ENCODE peak calls at places on chromosomes 13 and 19, in six cellular contexts. Z, X, Y, D, J and B are unnamed samples.

GRCh38 chr13:28744091-28744536 is 25.3 kb upstream of the SLC46A3 start:
- DNase-seq in X (peak; percentile 91), D (peak; percentile 19), J (no peak), Z (no peak), Y (no peak), B (no peak)

GRCh38 chr19:37975071-37975470 is 68.1 kb downstream of the SIPA1L3 start:
- DNase-seq in Z (no peak), J (no peak), D (no peak), X (no peak), Y (no peak), B (no peak)

GRCh38 chr13:72694314-72694713 is 33.1 kb downstream of the MZT1 start:
- DNase-seq in Z (no peak), D (no peak), X (peak; percentile 21), J (no peak), Y (no peak), B (no peak)

GRCh38 chr13:20482275-20482761 is 43.3 kb downstream of the CRYL1 start:
- DNase-seq in D (peak; percentile 26), Y (no peak), Z (no peak), X (peak; percentile 58), J (no peak), B (no peak)

GRCh38 chr13:99988469-99989375 is 7.1 kb downstream of the ZIC2 start:
- DNase-seq in J (no peak), D (no peak), Z (no peak), Y (no peak), X (peak; percentile 77), B (no peak)

GRCh38 chr19:37519890-37520289 is 13.2 kb downstream of the ZNF793 start:
- DNase-seq in Y (no peak), Z (no peak), D (no peak), X (peak; percentile 14), J (no peak), B (no peak)

GRCh38 chr19:3525052-3525451 is 13.9 kb upstream of the TEKTIP1 start:
- DNase-seq in D (no peak), Y (no peak), J (no peak), Z (peak; percentile 65), X (no peak), B (no peak)

GRCh38 chr13:79779761-79780160 is 298.8 kb downstream of the NDFIP2 start:
- DNase-seq in Y (no peak), D (peak; percentile 42), J (no peak), Z (no peak), X (peak; percentile 72), B (no peak)

GRCh38 chr13:82672248-82672647 is 1210.0 kb downstream of the SLITRK1 start:
- DNase-seq in J (no peak), Z (no peak), D (no peak), X (no peak), Y (no peak), B (no peak)

GRCh38 chr13:110563463-110563774 is 1.9 kb upstream of the RAB20 start:
- DNase-seq in J (no peak), Z (no peak), X (no peak), Y (no peak), D (no peak), B (no peak)

GRCh38 chr19:38392707-38393308 is 4.3 kb downstream of the SPRED3 start:
- DNase-seq in Y (no peak), Z (no peak), J (no peak), D (no peak), X (peak; percentile 26), B (no peak)

GRCh38 chr13:113785051-113786010 is 26.3 kb downstream of the TMEM255B start:
- DNase-seq in D (no peak), X (no peak), Z (peak; percentile 14), Y (no peak), J (no peak), B (no peak)

GRCh38 chr19:42202290-42202867 is 15.1 kb downstream of the DEDD2 start:
- DNase-seq in Z (no peak), D (no peak), X (no peak), Y (no peak), J (no peak), B (no peak)
- H3K27me3 ChIP-seq in Z (no peaks in the 10 kb centered on the region), D (no peaks in the 10 kb centered on the region), X (no peaks in the 10 kb centered on the region), Y (no peaks in the 10 kb centered on the region), J (no peaks in the 10 kb centered on the region), B (no peaks in the 10 kb centered on the region)

GRCh38 chr13:52597676-52598075 is 44.6 kb upstream of the HNRNPA1L2 start:
- DNase-seq in D (no peak), J (no peak), Y (no peak), X (no peak), Z (no peak), B (no peak)

GRCh38 chr13:52599853-52600603 is 42.2 kb upstream of the HNRNPA1L2 start:
- DNase-seq in D (no peak), J (no peak), X (peak; percentile 41), Y (peak; percentile 70), Z (peak; percentile 76), B (no peak)

GRCh38 chr13:52599037-52599852 is 43.0 kb upstream of the HNRNPA1L2 start:
- DNase-seq in D (peak; percentile 28), Z (no peak), J (no peak), Y (no peak), X (no peak), B (no peak)

GRCh38 chr13:52600666-52601065 is 41.6 kb upstream of the HNRNPA1L2 start:
- DNase-seq in J (no peak), D (no peak), Z (no peak), X (no peak), Y (no peak), B (no peak)
- H3K4me3 ChIP-seq in J (no peak overlapping the region), D (peak overlapping the region; percentile 82), Z (peak overlapping the region; percentile 59), X (no peak overlapping the region), Y (peak overlapping the region; percentile 74), B (no peak overlapping the region)

GRCh38 chr19:13055213-13056051 is 47.2 kb downstream of the LYL1 start:
- DNase-seq in D (peak; percentile 73), X (peak; percentile 76), J (no peak), Z (no peak), Y (peak; percentile 88), B (peak; percentile 89)
- H3K27me3 ChIP-seq in D (no peaks in the 10 kb centered on the region), X (peaks cover 41% of the 10 kb centered on the region), J (no peaks in the 10 kb centered on the region), Z (no peaks in the 10 kb centered on the region), Y (no peaks in the 10 kb centered on the region), B (peaks cover 5% of the 10 kb centered on the region)

DNA sequence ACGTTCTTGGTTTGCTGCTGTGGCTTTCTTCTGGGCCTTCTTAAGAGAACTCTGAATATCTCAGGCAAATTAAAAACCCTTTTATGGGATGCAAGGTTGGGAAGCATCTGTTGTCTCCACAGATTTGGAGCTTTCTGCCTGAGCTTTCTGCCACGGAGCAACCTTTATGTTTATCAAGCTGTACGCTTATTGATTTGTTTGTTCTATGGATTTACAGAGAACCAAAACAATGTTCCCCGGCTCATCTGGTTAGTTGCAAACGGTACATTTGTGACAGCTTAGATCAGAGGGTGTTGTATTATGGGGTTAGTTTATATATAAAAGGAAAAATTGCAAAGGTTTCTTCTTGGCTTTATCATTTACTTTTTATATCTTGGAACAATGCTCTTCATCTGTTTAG is 479.6 kb downstream of the DIAPH3 start:
- DNase-seq in Y (no peak), X (no peak), Z (no peak), D (no peak), J (no peak), B (no peak)
- H3K4me3 ChIP-seq in Y (no peak overlapping the region), X (no peak overlapping the region), Z (no peak overlapping the region), D (no peak overlapping the region), J (no peak overlapping the region), B (no peak overlapping the region)

DNA sequence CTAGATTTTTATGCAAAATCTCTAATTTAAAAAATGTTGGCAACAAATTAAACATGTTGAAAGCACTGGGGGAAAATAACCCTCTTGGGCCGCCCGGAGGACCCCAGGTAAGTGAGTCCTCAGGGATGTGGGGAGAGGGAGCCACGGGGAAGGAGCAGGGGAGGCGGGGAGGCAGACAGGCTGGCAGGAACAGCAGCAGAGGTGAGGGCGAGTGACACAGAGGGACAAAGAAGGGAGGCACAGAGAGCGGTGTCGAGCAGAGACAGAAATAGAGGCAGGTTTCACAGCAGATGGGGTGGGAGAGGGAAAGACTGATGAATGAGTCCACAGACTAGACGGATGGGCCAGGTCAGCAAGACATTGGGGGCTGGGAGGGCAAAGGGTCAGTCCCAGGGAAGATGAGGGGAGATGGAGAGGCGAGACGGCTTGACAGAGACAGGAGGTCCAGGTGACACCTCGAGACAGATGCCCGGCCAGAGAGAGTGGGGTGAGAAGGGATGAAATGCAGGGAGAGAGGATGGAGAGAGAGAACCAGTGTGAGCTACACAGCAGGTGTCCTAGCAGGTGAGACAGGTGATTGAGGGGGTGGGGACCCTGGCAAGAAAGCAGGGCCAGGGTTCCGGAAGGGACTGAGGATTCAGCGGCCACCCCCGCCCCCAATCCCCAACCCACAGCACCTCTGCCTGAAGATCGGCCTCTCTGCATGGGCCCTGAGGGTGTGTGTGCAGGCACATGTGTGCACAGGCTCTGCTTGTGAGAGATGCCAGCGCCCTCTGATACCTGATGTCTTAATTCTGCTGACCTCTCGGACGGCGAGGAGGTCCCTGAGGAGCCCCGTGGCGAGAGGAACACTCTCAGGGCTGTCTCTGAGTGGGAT is 3.8 kb downstream of the LRRC4B start:
- DNase-seq in D (no peak), Y (no peak), X (no peak), J (no peak), Z (no peak), B (no peak)
- H3K27me3 ChIP-seq in D (peaks cover 79% of the 10 kb centered on the region), Y (peaks cover 38% of the 10 kb centered on the region), X (peaks cover 38% of the 10 kb centered on the region), J (peaks cover 24% of the 10 kb centered on the region), Z (no peaks in the 10 kb centered on the region), B (peaks cover 97% of the 10 kb centered on the region)